ENCODE peak calls at places on chromosomes 1 and 21, in six cellular contexts. X is testis, F is right lobe of liver, B is body of pancreas, R is lower leg skin, V is IMR-90. P is an unnamed sample.

GRCh38 chr1:203116048-203116810 is 11.3 kb upstream of the ADORA1 start:
- DNase-seq in F (no peak), V (no peak), R (peak), X (no peak), B (no peak), P (no peak)

GRCh38 chr1:10899490-10900264 is 103.2 kb upstream of the CASZ1 start:
- DNase-seq in B (no peak), F (no peak), R (no peak), X (no peak), V (no peak), P (no peak)

GRCh38 chr1:115408489-115409002 is 70.5 kb upstream of the NGF start:
- DNase-seq in V (no peak), R (no peak), X (no peak), B (no peak), F (no peak), P (no peak)

GRCh38 chr1:54415986-54416385 is 9.8 kb upstream of the SSBP3 start:
- DNase-seq in B (no peak), F (no peak), V (no peak), R (no peak), X (no peak), P (no peak)

GRCh38 chr21:34200288-34200905 is 127.0 kb downstream of the MRPS6 start:
- DNase-seq in X (no peak), R (peak), F (no peak), B (peak), V (no peak), P (no peak)

GRCh38 chr1:28199328-28200233 is 23.1 kb upstream of the PTAFR start:
- DNase-seq in F (no peak), V (no peak), X (no peak), B (no peak), R (peak), P (no peak)

GRCh38 chr1:38071530-38072266 is 25.1 kb upstream of the POU3F1 start:
- DNase-seq in V (peak), B (no peak), R (no peak), X (no peak), F (no peak), P (peak)

GRCh38 chr21:45997495-45998275 is 16.1 kb downstream of the COL6A1 start:
- DNase-seq in X (peak), B (peak), V (no peak), R (peak), F (peak), P (no peak)

GRCh38 chr1:21290546-21290944 is 282 bp upstream of the ECE1 start:
- DNase-seq in V (no peak), X (no peak), F (no peak), B (no peak), R (no peak), P (no peak)

GRCh38 chr1:66532798-66533783 is 862 bp upstream of the SGIP1 start:
- DNase-seq in X (peak), R (peak), B (no peak), V (peak), F (peak), P (no peak)

GRCh38 chr1:40310983-40311642 is 6.0 kb downstream of the COL9A2 start:
- DNase-seq in B (no peak), V (no peak), R (peak), F (no peak), X (no peak), P (no peak)

GRCh38 chr21:46121286-46122221 is 23.6 kb downstream of the COL6A2 start:
- DNase-seq in X (peak), F (peak), B (no peak), R (peak), V (no peak), P (no peak)

GRCh38 chr1:41804176-41804575 is 114.5 kb downstream of the HIVEP3 start:
- DNase-seq in F (no peak), R (no peak), X (no peak), B (no peak), V (no peak), P (no peak)

GRCh38 chr1:179601093-179601492 is 9.5 kb downstream of the TDRD5 start:
- DNase-seq in B (no peak), V (no peak), R (no peak), F (no peak), X (no peak), P (no peak)

GRCh38 chr1:208052135-208052534 is 141.2 kb upstream of the CD34 start:
- DNase-seq in X (no peak), R (no peak), F (no peak), V (no peak), B (no peak), P (no peak)

GRCh38 chr21:16563795-16564194 is 834.0 kb downstream of the USP25 start:
- DNase-seq in B (peak), V (no peak), X (no peak), F (peak), R (no peak), P (peak)

GRCh38 chr1:161502181-161502580 is 3.1 kb upstream of the FCGR2A start:
- DNase-seq in X (no peak), R (no peak), V (no peak), B (no peak), F (no peak), P (no peak)

GRCh38 chr1:25246600-25247023 is 642 bp downstream of the RSRP1 start:
- DNase-seq in V (no peak), X (peak), F (peak), R (peak), B (peak), P (no peak)

GRCh38 chr1:109268431-109269211 is 14.3 kb downstream of the PSRC1 start:
- DNase-seq in F (no peak), V (no peak), R (no peak), X (no peak), B (no peak), P (no peak)

GRCh38 chr1:165112260-165112659 is 244.3 kb downstream of the LMX1A start:
- DNase-seq in B (no peak), R (no peak), F (no peak), V (no peak), X (no peak), P (no peak)

GRCh38 chr1:37741130-37741529 is 23.8 kb downstream of the EPHA10 start:
- DNase-seq in R (peak), B (no peak), V (peak), F (no peak), X (peak), P (no peak)

GRCh38 chr1:10908266-10908665 is 104.2 kb upstream of the TARDBP start:
- DNase-seq in B (no peak), F (no peak), V (no peak), R (no peak), X (no peak), P (no peak)

GRCh38 chr1:63705058-63705457 is 68.8 kb upstream of the ROR1 start:
- DNase-seq in R (no peak), V (no peak), X (no peak), B (peak), F (peak), P (no peak)

GRCh38 chr1:33255347-33256311 is 663 bp upstream of the ZNF362 start:
- DNase-seq in X (peak), B (peak), V (peak), F (peak), R (peak), P (no peak)
- TF ChIP-seq POLR2A in X (no peak), B (peak), V (no peak), F (peak), R (no peak), P (no peak)

DNA sequence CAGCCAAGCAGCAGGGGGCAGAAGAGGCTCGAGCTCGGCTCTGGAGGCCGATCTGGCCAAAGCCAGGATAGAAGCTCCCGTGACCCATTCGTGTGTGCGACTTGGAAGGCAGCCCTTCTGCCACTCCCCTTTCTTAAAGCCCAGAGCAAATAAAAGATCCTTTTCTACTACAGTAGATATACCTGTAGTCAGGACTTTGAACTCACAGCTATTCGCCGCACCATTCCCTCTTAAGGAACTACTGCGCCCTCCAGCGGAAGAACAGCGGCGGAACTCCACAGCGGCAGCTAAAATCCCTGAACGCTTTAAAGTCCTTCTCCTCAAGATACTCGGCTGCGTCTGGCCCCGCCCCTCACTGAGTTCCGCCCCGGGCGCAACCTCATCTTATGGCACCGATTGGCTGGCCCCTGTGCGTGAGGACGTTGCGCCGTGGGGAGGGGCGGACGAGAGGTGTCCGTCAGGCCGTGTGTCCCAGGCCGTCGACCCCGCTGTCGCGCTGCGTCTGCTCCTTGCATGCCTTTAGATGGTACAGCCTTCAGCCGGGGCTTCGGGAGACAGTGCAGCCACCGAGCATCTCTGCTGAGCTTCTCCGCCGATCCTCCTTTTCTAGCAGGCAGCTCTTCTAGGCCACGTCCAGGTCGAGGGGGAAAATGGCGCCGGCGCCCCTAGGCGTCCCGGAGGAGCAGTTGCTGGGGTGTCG is at the start of gene LRIG2:
- DNase-seq in X (peak), V (peak), F (peak), R (peak), B (peak), P (peak)
- TF ChIP-seq POLR2A in X (peak), V (peak), F (peak), R (peak), B (peak), P (peak)

GRCh38 chr1:242856289-242856688 is 331.8 kb upstream of the PLD5 start:
- DNase-seq in R (no peak), V (no peak), X (no peak), B (no peak), F (no peak), P (no peak)
- TF ChIP-seq POLR2A in R (no peak), V (no peak), X (no peak), B (no peak), F (no peak), P (no peak)

DNA sequence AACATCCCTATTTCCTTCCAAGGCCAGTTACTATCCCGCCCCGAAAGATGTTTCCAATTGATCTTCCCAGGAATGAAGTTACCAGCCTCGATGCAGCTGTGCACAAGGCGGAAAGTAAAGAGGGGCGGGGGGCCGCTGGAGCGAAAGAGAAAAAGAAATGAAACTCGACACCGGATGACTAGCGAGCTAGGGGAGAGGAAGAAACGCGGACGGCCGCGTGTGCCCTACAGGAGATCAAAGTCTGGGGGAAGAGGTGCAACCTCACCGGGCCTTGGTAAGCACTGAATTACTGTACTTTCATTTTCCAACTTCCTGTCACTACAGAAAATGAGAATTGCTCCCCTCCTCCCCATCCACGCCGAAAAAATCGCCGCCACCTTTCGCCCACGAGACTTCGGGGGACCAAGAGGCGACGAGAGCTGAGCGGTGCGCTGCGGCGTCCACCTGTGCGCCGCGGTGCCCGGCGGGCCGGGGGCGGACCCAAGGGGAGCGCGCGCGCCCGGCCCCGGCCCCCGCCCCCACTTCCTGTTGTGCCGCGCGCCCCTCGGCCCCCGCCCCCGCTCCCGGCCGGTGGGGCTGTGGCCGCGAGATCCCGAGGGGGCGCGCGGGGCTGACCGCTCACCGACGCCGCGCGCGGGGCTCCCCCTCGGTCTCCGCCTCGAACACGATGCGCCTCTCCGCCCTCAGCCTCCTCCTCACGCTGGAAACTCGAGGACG is 643 bp downstream of the ELK4 start:
- DNase-seq in V (peak), B (peak), X (peak), R (peak), F (peak), P (peak)
- TF ChIP-seq POLR2A in V (peak), B (no peak), X (no peak), R (no peak), F (peak), P (no peak)

GRCh38 chr1:156571261-156571958 is 955 bp downstream of the IQGAP3 start:
- DNase-seq in R (no peak), V (peak), B (no peak), F (no peak), X (no peak), P (peak)

GRCh38 chr1:156577512-156577911 is 2.0 kb upstream of the TTC24 start:
- DNase-seq in V (no peak), X (no peak), F (no peak), B (no peak), R (no peak), P (no peak)

GRCh38 chr1:156574039-156574633 is 1.8 kb upstream of the IQGAP3 start:
- DNase-seq in V (no peak), R (no peak), X (no peak), F (no peak), B (no peak), P (no peak)

GRCh38 chr1:156572663-156573018 is 276 bp upstream of the IQGAP3 start:
- DNase-seq in X (no peak), R (no peak), F (no peak), B (no peak), V (no peak), P (no peak)

DNA sequence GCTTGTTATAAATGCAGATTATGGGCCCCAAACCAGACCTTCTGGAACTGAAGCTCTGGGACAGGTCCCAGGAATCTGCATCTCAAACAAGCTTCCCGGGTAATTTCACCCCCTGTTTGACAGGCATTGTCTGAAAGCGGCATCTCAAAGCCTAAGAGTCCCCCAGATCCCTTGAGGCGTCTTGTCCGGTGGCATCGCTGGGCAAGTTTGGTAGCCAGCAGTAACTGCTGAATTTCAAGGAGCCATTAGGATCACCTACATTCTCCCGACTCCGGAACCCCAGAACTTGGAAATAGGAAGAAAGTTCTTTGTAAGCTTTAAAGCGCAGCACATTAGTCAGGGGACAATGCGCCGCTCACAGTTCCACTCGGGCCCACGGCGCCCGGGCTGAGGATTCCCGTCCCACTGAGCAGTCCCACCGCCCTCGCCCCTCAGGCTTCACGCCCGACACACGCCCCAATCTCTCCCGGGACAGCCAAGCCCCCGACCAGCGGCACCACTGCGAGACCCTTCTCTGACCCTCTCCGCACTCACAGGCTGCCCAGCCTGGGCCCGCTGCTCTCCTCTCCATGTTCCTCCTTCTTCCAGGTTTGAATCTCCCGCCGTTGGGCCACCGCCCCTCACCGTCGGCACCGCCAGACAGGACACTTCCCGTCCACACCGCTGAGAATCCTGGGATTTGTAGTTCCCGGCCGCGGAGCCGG is at the start of gene IQGAP3:
- DNase-seq in V (peak), R (peak), X (peak), B (peak), F (peak), P (peak)
- TF ChIP-seq POLR2A in V (no peak), R (no peak), X (no peak), B (no peak), F (no peak), P (peak)

GRCh38 chr1:113931456-113931855 is 2.3 kb downstream of the HIPK1 start:
- DNase-seq in F (no peak), X (no peak), V (peak), B (no peak), R (no peak), P (no peak)

GRCh38 chr1:113929750-113930498 is 800 bp downstream of the HIPK1 start:
- DNase-seq in F (peak), R (peak), B (peak), X (peak), V (peak), P (peak)

GRCh38 chr1:113930499-113931161 is 1.5 kb downstream of the HIPK1 start:
- DNase-seq in X (peak), R (peak), F (no peak), V (peak), B (peak), P (peak)

GRCh38 chr1:113928129-113928949 is 785 bp upstream of the HIPK1 start:
- DNase-seq in R (no peak), B (no peak), V (peak), F (no peak), X (no peak), P (no peak)

GRCh38 chr1:113928950-113929749 is at the start of gene HIPK1:
- DNase-seq in X (peak), R (peak), V (peak), B (peak), F (peak), P (peak)
- TF ChIP-seq POLR2A in X (no peak), R (no peak), V (peak), B (peak), F (peak), P (peak)

GRCh38 chr1:23018661-23019093 is 591 bp upstream of the KDM1A start:
- DNase-seq in R (no peak), V (no peak), F (no peak), X (no peak), B (peak), P (no peak)

GRCh38 chr1:23021834-23022233 is 2.6 kb downstream of the KDM1A start:
- DNase-seq in B (no peak), F (no peak), X (no peak), V (no peak), R (no peak), P (no peak)

GRCh38 chr1:23020731-23021130 is 1.5 kb downstream of the KDM1A start:
- DNase-seq in F (no peak), X (no peak), V (no peak), B (no peak), R (no peak), P (no peak)

GRCh38 chr1:23019851-23020625 is 770 bp downstream of the KDM1A start:
- DNase-seq in F (peak), R (no peak), V (peak), X (peak), B (peak), P (no peak)

DNA sequence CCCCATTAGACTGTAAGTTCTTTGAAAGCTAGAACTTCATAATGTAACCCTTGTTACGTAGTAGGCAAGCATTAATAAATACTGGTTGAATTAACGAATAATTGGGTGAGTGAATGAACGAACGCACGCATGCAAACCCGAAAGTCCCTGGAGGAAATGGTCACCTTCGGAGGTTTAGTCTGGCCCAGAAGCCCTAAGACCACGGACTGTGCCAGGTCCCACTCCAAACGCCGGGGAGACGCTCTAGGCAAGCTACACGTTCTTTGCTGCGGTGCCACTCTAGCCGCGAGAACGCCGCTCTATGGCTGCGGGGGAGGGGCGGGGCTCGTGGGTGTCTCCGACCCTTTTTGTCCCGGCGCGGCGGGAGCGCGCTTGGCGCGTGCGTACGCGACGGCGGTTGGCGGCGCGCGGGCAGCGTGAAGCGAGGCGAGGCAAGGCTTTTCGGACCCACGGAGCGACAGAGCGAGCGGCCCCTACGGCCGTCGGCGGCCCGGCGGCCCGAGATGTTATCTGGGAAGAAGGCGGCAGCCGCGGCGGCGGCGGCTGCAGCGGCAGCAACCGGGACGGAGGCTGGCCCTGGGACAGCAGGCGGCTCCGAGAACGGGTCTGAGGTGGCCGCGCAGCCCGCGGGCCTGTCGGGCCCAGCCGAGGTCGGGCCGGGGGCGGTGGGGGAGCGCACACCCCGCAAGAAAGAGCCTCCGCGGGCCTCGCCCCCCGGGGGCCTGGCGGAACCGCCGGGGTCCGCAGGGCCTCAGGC is at the start of gene KDM1A:
- DNase-seq in R (peak), F (peak), X (peak), V (peak), B (peak), P (peak)
- TF ChIP-seq POLR2A in R (peak), F (peak), X (peak), V (peak), B (peak), P (peak)

GRCh38 chr1:170078610-170079189 is 4.2 kb upstream of the KIFAP3 start:
- DNase-seq in F (no peak), V (no peak), X (no peak), R (no peak), B (no peak), P (no peak)
- TF ChIP-seq POLR2A in F (no peak), V (no peak), X (no peak), R (no peak), B (no peak), P (no peak)

GRCh38 chr1:185316163-185317033 is 645 bp downstream of the IVNS1ABP start:
- DNase-seq in X (peak), V (peak), R (peak), B (peak), F (peak), P (peak)
- TF ChIP-seq POLR2A in X (peak), V (peak), R (no peak), B (peak), F (no peak), P (peak)

P was measured in H54.